ENCODE peak calls at places on chromosomes 6 and 20, in five cellular contexts. B is CD4-positive, CD25-positive, alpha-beta regulatory T cell; U is NCI-H510A treated with DMSO at 0.1 percent for 48 hours; F is nephron progenitor cell; J is left cardiac atrium. D is an unnamed sample.

GRCh38 chr6:139944131-139944530 is 569.7 kb upstream of the CITED2 start:
- DNase-seq in B (no peak), U (no peak), F (no peak), J (no peak), D (no peak)

GRCh38 chr6:152094992-152095592 is 287.6 kb downstream of the ESR1 start:
- DNase-seq in B (peak; percentile 32), U (no peak), F (no peak), J (peak; percentile 84), D (peak; percentile 89)

GRCh38 chr6:143200035-143200770 is 139.5 kb downstream of the AIG1 start:
- DNase-seq in B (no peak), U (no peak), F (no peak), J (no peak), D (no peak)

GRCh38 chr20:32820000-32820697 is 395 bp downstream of the MAPRE1 start:
- DNase-seq in B (peak; percentile 84), U (peak; percentile 73), F (peak; percentile 94), J (peak; percentile 79), D (peak; percentile 95)

GRCh38 chr20:21519136-21519584 is 5.3 kb upstream of the NKX2-2 start:
- DNase-seq in B (no peak), U (no peak), F (no peak), J (no peak), D (no peak)

GRCh38 chr20:62938105-62938888 is at the start of gene GID8:
- DNase-seq in B (peak; percentile 61), U (peak; percentile 21), F (no peak), J (peak; percentile 48), D (peak; percentile 76)

GRCh38 chr6:39256294-39256693 is 27.0 kb upstream of the KCNK5 start:
- DNase-seq in B (no peak), U (peak; percentile 16), F (no peak), J (no peak), D (no peak)

GRCh38 chr6:11245406-11245990 is 13.0 kb upstream of the NEDD9 start:
- DNase-seq in B (no peak), U (no peak), F (no peak), J (no peak), D (no peak)

GRCh38 chr6:101663099-101663498 is 269.6 kb downstream of the GRIK2 start:
- DNase-seq in B (no peak), U (peak; percentile 69), F (no peak), J (no peak), D (no peak)

GRCh38 chr6:106823732-106824351 is 150.7 kb downstream of the CD24 start:
- DNase-seq in B (no peak), U (peak; percentile 4), F (no peak), J (no peak), D (peak; percentile 84)

GRCh38 chr6:32947552-32948465 is 5.1 kb downstream of the HLA-DMA start:
- DNase-seq in B (peak; percentile 56), U (no peak), F (peak; percentile 42), J (no peak), D (no peak)

GRCh38 chr20:57749131-57749690 is 39.4 kb upstream of the PMEPA1 start:
- DNase-seq in B (no peak), U (no peak), F (no peak), J (no peak), D (peak; percentile 81)